ENCODE peak calls at places on chromosome 22, in ten cellular contexts. F, K, P, N, Y, Z, I, T, J and U are unnamed samples.

GRCh38 chr22:44586337-44586990 is 88.4 kb upstream of the RTL6 start:
- DNase-seq in I (no peak), N (no peak), T (peak; percentile 48), Y (no peak), K (no peak), F (no peak), J (no peak), Z (no peak), P (peak; percentile 2), U (no peak)

GRCh38 chr22:37260939-37261338 is 16.9 kb upstream of the RAC2 start:
- DNase-seq in P (peak; percentile 55), K (peak; percentile 34), J (no peak), I (peak; percentile 58), T (peak; percentile 84), F (peak; percentile 27), N (no peak), Z (no peak), Y (peak; percentile 74), U (peak; percentile 45)

GRCh38 chr22:40594346-40594745 is 42.2 kb downstream of the MRTFA start:
- DNase-seq in K (no peak), J (no peak), Y (peak; percentile 32), Z (no peak), I (no peak), N (no peak), T (no peak), F (no peak), P (no peak), U (no peak)

GRCh38 chr22:38236786-38237185 is 35.0 kb downstream of the MAFF start:
- DNase-seq in P (no peak), F (peak; percentile 79), Z (no peak), K (no peak), J (no peak), T (no peak), Y (no peak), N (no peak), I (no peak), U (no peak)

GRCh38 chr22:32281092-32281491 is 25.9 kb upstream of the SLC5A4 start:
- DNase-seq in P (no peak), Z (no peak), I (no peak), J (no peak), Y (no peak), F (no peak), T (no peak), K (no peak), N (no peak), U (peak; percentile 74)

GRCh38 chr22:39289445-39290247 is 29.8 kb downstream of the RPL3 start:
- DNase-seq in Y (no peak), P (no peak), N (no peak), T (no peak), K (no peak), Z (no peak), J (no peak), F (no peak), I (peak; percentile 60), U (no peak)

GRCh38 chr22:41526802-41527799 is 17.2 kb downstream of the POLR3H start:
- DNase-seq in Y (peak; percentile 61), T (no peak), P (peak; percentile 50), I (peak; percentile 4), K (no peak), J (no peak), F (no peak), N (no peak), Z (no peak), U (no peak)

GRCh38 chr22:18059473-18059872 is 18.3 kb upstream of the PEX26 start:
- DNase-seq in N (no peak), I (no peak), F (no peak), Y (no peak), P (no peak), J (no peak), K (no peak), T (no peak), Z (no peak), U (no peak)

GRCh38 chr22:33848251-33848650 is 72.0 kb downstream of the LARGE1 start:
- DNase-seq in F (no peak), Z (no peak), K (no peak), P (no peak), Y (peak; percentile 19), T (no peak), I (no peak), N (no peak), J (no peak), U (no peak)

GRCh38 chr22:48664586-48664985 is 1163.1 kb downstream of the BRD1 start:
- DNase-seq in F (no peak), P (no peak), I (no peak), K (no peak), Y (no peak), J (no peak), T (no peak), Z (no peak), N (no peak), U (no peak)

GRCh38 chr22:41352058-41352457 is 29.7 kb upstream of the TEF start:
- DNase-seq in Y (no peak), I (peak; percentile 5), T (no peak), J (no peak), P (no peak), F (no peak), K (peak; percentile 65), Z (peak; percentile 25), N (peak; percentile 16), U (peak; percentile 66)

GRCh38 chr22:24482998-24483397 is 12.1 kb upstream of the UPB1 start:
- DNase-seq in F (no peak), T (no peak), Z (no peak), K (no peak), P (no peak), Y (no peak), J (no peak), N (no peak), I (no peak), U (no peak)

GRCh38 chr22:22836635-22837034 is 51.0 kb upstream of the IGLL5 start:
- DNase-seq in J (no peak), F (no peak), P (no peak), I (no peak), Y (no peak), N (no peak), T (no peak), K (peak; percentile 9), Z (no peak), U (no peak)

GRCh38 chr22:50272103-50272782 is 2.1 kb upstream of the MAPK11 start:
- DNase-seq in Z (no peak), F (no peak), J (no peak), K (no peak), T (no peak), N (no peak), Y (no peak), P (no peak), I (no peak), U (no peak)

GRCh38 chr22:30609260-30610185 is 2.5 kb downstream of the TCN2 start:
- DNase-seq in N (peak; percentile 28), P (peak; percentile 33), F (no peak), T (peak; percentile 87), I (peak; percentile 65), K (peak; percentile 60), Z (peak; percentile 74), Y (peak; percentile 82), J (peak; percentile 55), U (peak; percentile 91)

GRCh38 chr22:39148727-39149535 is 3.5 kb downstream of the CBX7 start:
- DNase-seq in F (no peak), Z (no peak), P (peak; percentile 65), K (no peak), J (no peak), Y (peak; percentile 92), T (no peak), I (no peak), N (no peak), U (no peak)

GRCh38 chr22:20604092-20604747 is 96.8 kb downstream of the MED15 start:
- DNase-seq in K (no peak), J (no peak), Y (no peak), Z (no peak), T (no peak), N (no peak), P (no peak), I (no peak), F (no peak), U (no peak)

GRCh38 chr22:40345801-40346177 is 511 bp upstream of the ADSL start:
- DNase-seq in T (no peak), K (peak; percentile 21), F (no peak), I (no peak), Z (no peak), P (no peak), J (no peak), N (no peak), Y (peak; percentile 68), U (no peak)

GRCh38 chr22:32584650-32585049 is 110.0 kb downstream of the FBXO7 start:
- DNase-seq in Z (no peak), Y (no peak), N (no peak), J (no peak), K (peak; percentile 95), F (no peak), P (no peak), T (no peak), I (no peak), U (peak; percentile 10)

GRCh38 chr22:49449811-49450386 is 377.8 kb downstream of the BRD1 start:
- DNase-seq in P (no peak), F (no peak), N (no peak), I (no peak), K (no peak), Y (no peak), T (no peak), Z (no peak), J (no peak), U (no peak)

GRCh38 chr22:40955516-40955915 is 4.3 kb downstream of the RBX1 start:
- DNase-seq in T (no peak), K (peak; percentile 36), J (no peak), P (no peak), I (no peak), Y (no peak), Z (no peak), F (no peak), N (peak; percentile 38), U (no peak)

GRCh38 chr22:46860562-46860961 is 98.1 kb downstream of the TBC1D22A start:
- DNase-seq in N (no peak), Z (no peak), K (no peak), T (no peak), F (no peak), I (no peak), J (no peak), Y (no peak), P (no peak), U (no peak)

GRCh38 chr22:33512961-33513360 is 407.3 kb downstream of the LARGE1 start:
- DNase-seq in Y (no peak), T (no peak), J (no peak), K (no peak), F (no peak), P (no peak), I (peak; percentile 51), Z (no peak), N (no peak), U (no peak)

GRCh38 chr22:20378110-20378509 is 15.8 kb upstream of the ZNF74 start:
- DNase-seq in J (no peak), Y (no peak), K (no peak), I (no peak), P (no peak), N (no peak), T (no peak), F (no peak), Z (no peak), U (no peak)

GRCh38 chr22:18109410-18110193 is 1.0 kb upstream of the TUBA8 start:
- DNase-seq in F (no peak), N (no peak), T (peak; percentile 28), Z (no peak), Y (peak; percentile 27), P (no peak), K (no peak), I (no peak), J (no peak), U (no peak)

GRCh38 chr22:29524440-29525191 is 28.9 kb downstream of the THOC5 start:
- DNase-seq in Y (peak; percentile 46), J (no peak), F (peak; percentile 57), I (no peak), P (peak; percentile 26), Z (no peak), T (no peak), K (no peak), N (no peak), U (peak; percentile 20)